ENCODE peak calls at places on chromosomes 4 and X, in six cellular contexts. R is fibroblast of pulmonary artery, S is breast epithelium, F is right atrium auricular region, V is WERI-Rb-1, Y is IMR-90. N is an unnamed sample.

GRCh38 chr4:110970642-110971041 is 347.8 kb upstream of the PITX2 start:
- DNase-seq in Y (peak), F (no peak), V (peak), R (peak), S (no peak), N (peak)

GRCh38 chr4:89797117-89797516 is 39.8 kb downstream of the SNCA start:
- DNase-seq in R (peak), V (no peak), S (no peak), F (no peak), Y (peak), N (no peak)

GRCh38 chr4:171875291-171875690 is 62.1 kb downstream of the GALNTL6 start:
- DNase-seq in S (no peak), F (no peak), Y (no peak), R (no peak), V (no peak), N (no peak)

GRCh38 chr4:15077969-15078368 is 75.7 kb downstream of the CPEB2 start:
- DNase-seq in F (no peak), S (no peak), R (peak), V (no peak), Y (peak), N (no peak)

GRCh38 chrX:110941906-110942305 is 146.3 kb upstream of the CHRDL1 start:
- DNase-seq in R (no peak), F (no peak), S (no peak), Y (no peak), V (no peak), N (no peak)

GRCh38 chr4:118740869-118741268 is 55.7 kb downstream of the METTL14 start:
- DNase-seq in R (peak), Y (no peak), S (no peak), V (no peak), F (no peak), N (no peak)

GRCh38 chr4:165079476-165079875 is 25.8 kb downstream of the TRIM75 start:
- DNase-seq in S (no peak), V (no peak), R (peak), Y (peak), F (peak), N (peak)

GRCh38 chrX:100636321-100636991 is at the start of gene TSPAN6:
- DNase-seq in Y (peak), F (peak), R (peak), V (peak), S (peak), N (peak)

GRCh38 chr4:97496298-97496873 is 646.9 kb downstream of the STPG2 start:
- DNase-seq in Y (no peak), F (no peak), S (no peak), V (no peak), R (peak), N (peak)

GRCh38 chrX:39633293-39633692 is 464.5 kb downstream of the BCOR start:
- DNase-seq in V (no peak), F (no peak), R (no peak), Y (no peak), S (no peak), N (no peak)

GRCh38 chr4:159390648-159391047 is 287.8 kb downstream of the RAPGEF2 start:
- DNase-seq in R (peak), S (no peak), Y (peak), F (no peak), V (no peak), N (peak)

GRCh38 chr4:149203256-149204001 is 612.2 kb downstream of the IQCM start:
- DNase-seq in R (peak), Y (peak), S (no peak), V (no peak), F (no peak), N (no peak)

GRCh38 chrX:68177542-68177941 is 255.8 kb downstream of the OPHN1 start:
- DNase-seq in R (peak), Y (peak), V (no peak), S (no peak), F (no peak), N (no peak)

GRCh38 chr4:112058433-112058832 is 86.8 kb upstream of the FAM241A start:
- DNase-seq in R (no peak), S (no peak), F (no peak), V (no peak), Y (peak), N (no peak)

GRCh38 chr4:99586322-99586721 is 11.7 kb downstream of the MTTP start:
- DNase-seq in F (no peak), S (no peak), Y (no peak), V (no peak), R (no peak), N (no peak)

GRCh38 chr4:11618666-11619282 is 190.1 kb upstream of the HS3ST1 start:
- DNase-seq in S (no peak), Y (no peak), R (no peak), F (no peak), V (no peak), N (peak)

GRCh38 chr4:104596189-104596588 is 101.5 kb upstream of the CXXC4 start:
- DNase-seq in R (no peak), F (no peak), Y (no peak), S (no peak), V (no peak), N (no peak)

GRCh38 chr4:8917321-8917811 is 45.7 kb upstream of the HMX1 start:
- DNase-seq in R (no peak), Y (no peak), V (peak), S (peak), F (peak), N (no peak)

GRCh38 chr4:34720563-34720962 is 1523.8 kb downstream of the ARAP2 start:
- DNase-seq in F (no peak), S (no peak), V (no peak), R (peak), Y (peak), N (no peak)

GRCh38 chrX:12159799-12160198 is 21.5 kb downstream of the FRMPD4 start:
- DNase-seq in Y (no peak), R (no peak), V (no peak), F (no peak), S (no peak), N (no peak)

GRCh38 chrX:131287556-131288179 is 1.4 kb downstream of the IGSF1 start:
- DNase-seq in V (no peak), Y (no peak), S (no peak), F (no peak), R (no peak), N (no peak)

GRCh38 chr4:40038972-40039371 is 17.7 kb upstream of the N4BP2 start:
- DNase-seq in R (no peak), Y (peak), V (no peak), S (no peak), F (no peak), N (no peak)

GRCh38 chr4:138192113-138192512 is 50.0 kb downstream of the SLC7A11 start:
- DNase-seq in R (no peak), F (no peak), S (no peak), Y (peak), V (no peak), N (no peak)

GRCh38 chr4:48268956-48269860 is at the start of gene TEC:
- DNase-seq in Y (no peak), V (peak), R (no peak), F (peak), S (no peak), N (no peak)

GRCh38 chr4:25966171-25966570 is 52.2 kb downstream of the SMIM20 start:
- DNase-seq in R (no peak), V (peak), F (no peak), S (no peak), Y (peak), N (no peak)

GRCh38 chr4:54077812-54078211 is 13.4 kb upstream of the CHIC2 start:
- DNase-seq in F (no peak), R (peak), V (no peak), S (no peak), Y (peak), N (no peak)

GRCh38 chr4:74670583-74670982 is 123.7 kb downstream of the BTC start:
- DNase-seq in S (no peak), V (no peak), F (no peak), R (no peak), Y (no peak), N (no peak)

GRCh38 chr4:74669702-74670101 is 124.6 kb downstream of the BTC start:
- DNase-seq in R (no peak), S (no peak), F (no peak), Y (no peak), V (no peak), N (no peak)

GRCh38 chr4:74667438-74667837 is 126.9 kb downstream of the BTC start:
- DNase-seq in V (no peak), Y (no peak), F (no peak), R (no peak), S (no peak), N (no peak)

GRCh38 chr4:74665346-74665745 is 129.0 kb downstream of the BTC start:
- DNase-seq in V (peak), R (no peak), S (no peak), F (no peak), Y (no peak), N (no peak)

GRCh38 chr4:74667944-74668343 is 126.4 kb downstream of the BTC start:
- DNase-seq in F (no peak), V (no peak), Y (no peak), S (no peak), R (no peak), N (no peak)
- H3K4me3 ChIP-seq in F (no peak), V (no peak), Y (no peak), S (no peak), R (no peak), N (no peak)

GRCh38 chr4:186061919-186062318 is 7.0 kb upstream of the TLR3 start:
- DNase-seq in F (no peak), S (no peak), Y (no peak), R (no peak), V (no peak), N (no peak)

GRCh38 chr4:186068581-186069402 is at the start of gene TLR3:
- DNase-seq in R (peak), F (no peak), Y (peak), V (no peak), S (no peak), N (no peak)

GRCh38 chr4:186072516-186072915 is 3.6 kb downstream of the TLR3 start:
- DNase-seq in F (no peak), V (no peak), Y (no peak), S (no peak), R (no peak), N (no peak)

GRCh38 chr4:186069734-186070133 is 778 bp downstream of the TLR3 start:
- DNase-seq in Y (no peak), F (no peak), R (no peak), V (no peak), S (no peak), N (no peak)

DNA sequence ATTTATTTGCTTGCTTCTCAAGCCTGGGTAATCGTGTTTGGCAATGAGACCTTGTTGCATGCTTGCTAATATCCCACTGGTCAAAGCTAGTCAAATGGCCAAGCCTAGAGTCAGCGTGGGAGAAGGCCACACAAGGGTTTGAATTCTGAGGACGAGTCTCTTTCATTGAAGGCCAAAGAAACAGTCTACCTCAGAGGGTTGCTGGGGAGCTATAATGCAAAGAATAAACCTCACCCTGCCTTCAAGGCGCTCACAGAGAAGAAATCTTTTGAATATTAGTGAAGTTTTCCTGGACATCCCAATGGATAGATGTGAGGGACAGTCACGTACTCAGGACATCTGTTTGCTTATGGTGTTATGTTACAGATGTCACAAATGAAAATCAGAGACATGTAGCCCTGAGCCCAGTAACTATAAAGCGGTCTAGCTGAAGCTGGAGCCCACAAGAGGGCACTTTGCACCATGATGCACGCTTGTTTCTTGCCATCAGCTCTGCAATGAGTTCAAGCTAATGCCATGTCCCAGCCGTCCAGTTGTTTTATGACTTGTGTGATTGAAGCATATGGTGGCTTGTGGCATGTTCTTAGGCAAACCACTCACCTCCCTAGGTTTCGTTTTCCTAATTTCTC is 1.1 kb upstream of the TLR3 start:
- DNase-seq in S (no peak), F (peak), V (peak), R (peak), Y (peak), N (peak)
- TF ChIP-seq CTCF in S (peak), F (no peak), V (peak), R (peak), Y (peak), N (peak)

DNA sequence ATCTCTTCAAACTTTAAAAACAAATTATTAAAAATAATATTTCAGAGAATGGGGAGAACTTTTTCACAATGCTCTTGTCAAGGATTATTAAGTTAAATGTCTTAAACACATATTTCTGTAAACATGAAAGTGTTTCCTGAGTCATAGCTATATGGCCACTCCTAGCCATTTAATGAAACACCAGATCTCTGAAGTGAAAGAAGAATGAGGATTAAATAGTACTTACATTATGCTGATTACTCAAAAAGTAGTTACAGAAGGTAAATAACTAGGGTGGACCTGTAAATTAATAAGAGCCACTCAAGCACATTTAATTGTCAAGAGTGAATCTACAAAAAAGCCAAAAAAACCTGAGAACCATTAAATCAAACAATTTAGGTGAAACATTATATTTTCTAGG is 57.6 kb upstream of the GALNT7 start:
- DNase-seq in Y (no peak), R (no peak), V (no peak), F (no peak), S (no peak), N (no peak)
- H3K4me3 ChIP-seq in Y (no peak), R (no peak), V (no peak), F (no peak), S (no peak), N (no peak)

GRCh38 chr4:76256032-76256431 is 4.5 kb downstream of the FAM47E start:
- DNase-seq in F (no peak), Y (no peak), V (no peak), R (no peak), S (no peak), N (no peak)

GRCh38 chr4:76256968-76257367 is 5.4 kb downstream of the FAM47E start:
- DNase-seq in S (no peak), F (no peak), Y (no peak), R (no peak), V (no peak), N (no peak)

GRCh38 chr4:76260571-76260970 is 9.1 kb downstream of the FAM47E start:
- DNase-seq in R (no peak), Y (no peak), V (no peak), S (no peak), F (no peak), N (no peak)

GRCh38 chr4:76253511-76253910 is 2.0 kb downstream of the FAM47E start:
- DNase-seq in R (no peak), V (no peak), F (no peak), Y (no peak), S (no peak), N (no peak)

DNA sequence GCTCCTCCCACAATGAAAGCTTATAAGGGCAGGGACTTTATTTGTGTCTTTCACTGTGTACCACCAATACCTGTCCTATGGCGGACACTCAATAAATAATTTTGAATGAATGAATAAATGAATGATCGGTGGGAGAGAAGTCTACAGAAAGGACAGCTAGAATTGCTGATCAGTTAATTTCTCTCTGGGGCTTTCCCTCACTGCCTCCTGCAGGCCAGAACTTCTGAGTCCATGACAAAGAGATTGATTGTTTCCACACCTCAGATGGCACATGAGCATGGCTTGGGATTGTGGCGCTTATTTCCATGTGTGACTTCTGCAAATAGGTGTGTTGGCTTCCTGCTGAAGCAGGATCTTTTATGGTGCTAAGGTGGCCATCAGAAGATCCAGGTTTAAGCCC is 6.3 kb downstream of the FAM47E start:
- DNase-seq in V (no peak), S (no peak), R (no peak), F (no peak), Y (no peak), N (no peak)
- TF ChIP-seq CTCF in V (no peak), S (no peak), R (no peak), F (no peak), Y (no peak), N (no peak)

DNA sequence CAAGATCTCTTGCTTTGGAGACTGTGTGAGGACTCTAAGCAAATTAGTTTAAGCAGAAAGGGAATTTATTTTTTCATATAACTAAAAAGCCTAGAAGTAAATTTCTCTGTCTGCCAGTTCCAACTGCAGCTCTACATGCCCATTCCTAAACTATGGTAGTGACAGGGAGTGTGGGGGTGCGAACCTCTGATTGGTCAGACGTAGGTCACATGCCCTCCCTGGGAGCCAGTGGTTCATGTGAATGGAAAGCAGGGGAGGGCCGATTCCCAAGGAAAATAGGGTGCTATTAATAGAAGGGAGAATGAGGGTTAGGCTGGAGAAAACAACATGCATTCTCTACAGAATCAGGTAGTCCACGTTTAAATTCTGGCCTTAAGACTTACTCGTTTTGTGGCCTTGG is 7.1 kb downstream of the RAB33B start:
- DNase-seq in F (no peak), V (no peak), Y (no peak), S (no peak), R (no peak), N (no peak)
- H3K4me3 ChIP-seq in F (no peak), V (no peak), Y (no peak), S (no peak), R (no peak), N (no peak)

GRCh38 chr4:6404611-6405416 is 67.6 kb downstream of the PPP2R2C start:
- DNase-seq in V (no peak), Y (no peak), S (no peak), R (no peak), F (no peak), N (no peak)

GRCh38 chr4:6405417-6405747 is 67.0 kb downstream of the PPP2R2C start:
- DNase-seq in S (no peak), F (no peak), Y (no peak), V (no peak), R (no peak), N (no peak)

GRCh38 chr4:6403400-6403685 is 69.1 kb downstream of the PPP2R2C start:
- DNase-seq in F (no peak), Y (no peak), R (no peak), S (no peak), V (peak), N (no peak)

GRCh38 chr4:6401797-6402196 is 70.6 kb downstream of the PPP2R2C start:
- DNase-seq in F (no peak), S (no peak), R (no peak), Y (no peak), V (no peak), N (no peak)

DNA sequence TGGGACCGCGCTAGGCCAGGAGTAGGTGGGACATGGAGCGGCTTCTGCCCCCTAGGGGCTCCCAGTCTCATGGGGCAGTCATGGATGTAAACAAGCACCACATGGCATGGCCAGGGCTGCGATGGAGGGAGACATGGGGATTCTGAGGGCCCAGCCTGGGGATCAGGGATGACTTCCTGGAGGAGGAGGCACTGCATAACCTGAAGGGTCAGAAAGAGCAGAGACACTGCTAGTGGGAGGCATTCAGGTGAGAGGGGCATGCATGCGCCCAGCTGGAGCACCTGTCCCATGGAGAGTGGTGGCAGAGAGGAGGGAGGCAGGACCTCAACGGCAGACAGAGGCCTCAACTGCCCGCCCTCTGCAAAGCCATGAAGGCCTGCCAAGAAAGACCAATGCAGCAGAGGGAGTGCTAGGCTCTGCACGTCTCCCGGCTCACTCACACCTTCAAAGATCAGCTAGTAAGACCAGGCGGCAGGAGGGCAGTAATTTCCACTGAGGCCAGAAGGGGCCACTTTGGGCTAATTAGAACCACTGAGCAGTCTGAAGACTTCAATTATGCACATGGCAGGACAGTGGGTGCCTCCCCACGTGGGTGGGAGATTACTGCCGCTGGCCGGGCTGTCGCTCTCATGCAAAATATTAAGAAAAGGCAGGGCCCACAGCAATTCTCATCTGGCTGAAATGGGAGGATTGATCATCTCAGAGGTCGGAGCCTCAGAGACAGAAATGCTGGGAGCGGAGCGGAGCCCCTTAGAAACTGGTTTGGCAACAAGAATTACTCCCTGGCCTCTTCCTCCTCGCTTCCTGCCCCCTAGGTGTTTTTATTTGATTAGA is 69.6 kb downstream of the PPP2R2C start:
- DNase-seq in F (no peak), S (no peak), Y (no peak), R (no peak), V (peak), N (no peak)
- TF ChIP-seq CTCF in F (no peak), S (no peak), Y (no peak), R (no peak), V (peak), N (no peak)

GRCh38 chr4:184283659-184284335 is 66.1 kb upstream of the ENPP6 start:
- DNase-seq in S (no peak), Y (no peak), R (no peak), F (peak), V (no peak), N (no peak)
- H3K4me3 ChIP-seq in S (no peak), Y (no peak), R (no peak), F (no peak), V (no peak), N (no peak)

GRCh38 chrX:149648932-149649331 is 17.3 kb upstream of the TMEM185A start:
- DNase-seq in Y (no peak), V (no peak), S (no peak), F (no peak), R (no peak), N (no peak)
- TF ChIP-seq CTCF in Y (no peak), V (peak), S (no peak), F (no peak), R (no peak), N (no peak)